ENCODE peak calls at places on chromosomes 3 and 15, in six cellular contexts. A is naive thymus-derived CD4-positive, alpha-beta T cell; H is stomach; B is SJSA1; F is K562; X is CD4-positive, alpha-beta memory T cell. L is an unnamed sample.
A peak's percentile ranks its signal among the peaks of the same experiment; 100 is the strongest.

GRCh38 chr15:40358492-40359353 is 704 bp downstream of the DISP2 start:
- DNase-seq in A (no peak), H (no peak), B (no peak), F (peak; percentile 81), X (no peak), L (peak; percentile 87)

GRCh38 chr3:126312326-126312725 is 44.9 kb downstream of the KLF15 start:
- DNase-seq in A (no peak), H (no peak), B (no peak), F (no peak), X (no peak), L (no peak)

GRCh38 chr3:17233398-17233800 is 348.6 kb downstream of the PLCL2 start:
- DNase-seq in A (peak; percentile 73), H (no peak), B (no peak), F (peak; percentile 50), X (peak; percentile 58), L (peak; percentile 18)

GRCh38 chr3:60575726-60576272 is 675.5 kb downstream of the FHIT start:
- DNase-seq in A (no peak), H (no peak), B (no peak), F (no peak), X (no peak), L (no peak)

GRCh38 chr15:68775671-68776476 is 44.8 kb downstream of the ANP32A start:
- DNase-seq in A (no peak), H (peak; percentile 37), B (peak; percentile 34), F (no peak), X (no peak), L (no peak)

GRCh38 chr3:169604568-169604967 is 58.9 kb downstream of the MECOM start:
- DNase-seq in A (no peak), H (no peak), B (no peak), F (no peak), X (no peak), L (no peak)

GRCh38 chr3:179750720-179751328 is 98.0 kb downstream of the USP13 start:
- DNase-seq in A (no peak), H (no peak), B (no peak), F (no peak), X (no peak), L (no peak)

GRCh38 chr3:140913728-140914127 is 27.9 kb upstream of the SLC25A36 start:
- DNase-seq in A (no peak), H (no peak), B (no peak), F (no peak), X (no peak), L (no peak)

GRCh38 chr3:120503727-120504616 is 53.2 kb upstream of the FSTL1 start:
- DNase-seq in A (no peak), H (no peak), B (no peak), F (no peak), X (no peak), L (peak; percentile 38)

GRCh38 chr15:62119224-62119925 is 45.7 kb downstream of the C2CD4B start:
- DNase-seq in A (no peak), H (no peak), B (peak; percentile 66), F (no peak), X (no peak), L (no peak)

GRCh38 chr15:99481831-99482230 is 84.0 kb upstream of the MEF2A start:
- DNase-seq in A (no peak), H (no peak), B (no peak), F (no peak), X (no peak), L (no peak)

GRCh38 chr3:86929046-86929445 is 61.9 kb downstream of the VGLL3 start:
- DNase-seq in A (no peak), H (no peak), B (no peak), F (no peak), X (no peak), L (no peak)

GRCh38 chr15:33852570-33852969 is 115.7 kb upstream of the CHRM5 start:
- DNase-seq in A (no peak), H (no peak), B (peak; percentile 72), F (no peak), X (no peak), L (no peak)

GRCh38 chr15:101641894-101642293 is 10.3 kb downstream of the TM2D3 start:
- DNase-seq in A (peak; percentile 37), H (no peak), B (no peak), F (no peak), X (peak; percentile 54), L (no peak)
- H3K36me3 ChIP-seq in A (peaks cover 20% of the 10 kb centered on the region), H (peaks cover 35% of the 10 kb centered on the region), B (peaks cover 72% of the 10 kb centered on the region), F (peaks cover 69% of the 10 kb centered on the region), X (peaks cover 50% of the 10 kb centered on the region), L (peaks cover 11% of the 10 kb centered on the region)

GRCh38 chr15:48607846-48608245 is 37.7 kb downstream of the FBN1 start:
- DNase-seq in A (no peak), H (no peak), B (no peak), F (no peak), X (no peak), L (no peak)
- H3K36me3 ChIP-seq in A (no peaks in the 10 kb centered on the region), H (no peaks in the 10 kb centered on the region), B (peaks cover 83% of the 10 kb centered on the region), F (no peaks in the 10 kb centered on the region), X (no peaks in the 10 kb centered on the region), L (no peaks in the 10 kb centered on the region)

DNA sequence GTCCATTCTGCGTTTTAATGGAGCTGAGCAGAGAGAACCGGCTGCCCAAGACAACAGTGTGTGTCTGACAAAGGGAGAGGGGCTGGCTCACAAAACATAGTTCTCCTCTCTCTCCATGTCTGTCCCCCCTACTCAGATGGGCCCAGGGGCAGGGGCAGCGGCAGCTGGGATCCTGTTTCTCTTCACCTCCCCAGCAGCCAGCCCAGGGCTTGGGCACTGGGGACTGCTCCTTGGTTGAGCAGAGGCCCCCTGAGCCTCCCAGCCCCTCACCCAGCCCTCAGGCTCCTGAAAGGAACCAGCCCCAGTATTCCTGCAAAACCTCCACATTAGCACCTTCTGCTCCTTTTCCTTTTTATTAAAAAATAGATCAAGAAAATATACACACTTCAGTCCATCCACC is 17.8 kb downstream of the TPRA1 start:
- DNase-seq in A (no peak), H (no peak), B (no peak), F (no peak), X (no peak), L (no peak)
- H3K36me3 ChIP-seq in A (no peaks in the 10 kb centered on the region), H (peaks cover 25% of the 10 kb centered on the region), B (peaks cover 67% of the 10 kb centered on the region), F (peaks cover 26% of the 10 kb centered on the region), X (peaks cover 4% of the 10 kb centered on the region), L (peaks cover 17% of the 10 kb centered on the region)

DNA sequence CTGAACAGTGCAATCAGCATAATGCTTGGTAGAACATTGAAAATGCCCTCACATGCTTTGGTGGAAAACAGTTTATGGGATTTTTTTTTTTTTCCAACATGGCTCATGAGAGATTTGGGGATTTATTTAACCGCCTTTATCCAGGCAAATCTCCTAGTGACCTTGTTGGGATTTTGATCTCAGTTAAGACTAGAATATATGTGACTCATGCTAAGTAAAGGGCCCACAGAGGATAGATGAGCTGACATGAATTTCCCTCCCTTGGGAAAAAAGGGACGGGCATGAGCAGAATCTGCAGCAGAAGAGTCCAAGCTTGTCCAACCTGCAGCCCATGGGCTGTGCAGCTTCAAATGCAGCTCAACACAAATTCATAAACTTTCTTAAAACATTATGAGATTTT is 18.6 kb downstream of the LRTM1 start:
- DNase-seq in A (no peak), H (no peak), B (no peak), F (no peak), X (no peak), L (no peak)
- H3K36me3 ChIP-seq in A (no peaks in the 10 kb centered on the region), H (no peaks in the 10 kb centered on the region), B (no peaks in the 10 kb centered on the region), F (no peaks in the 10 kb centered on the region), X (no peaks in the 10 kb centered on the region), L (peaks cover 1% of the 10 kb centered on the region)

DNA sequence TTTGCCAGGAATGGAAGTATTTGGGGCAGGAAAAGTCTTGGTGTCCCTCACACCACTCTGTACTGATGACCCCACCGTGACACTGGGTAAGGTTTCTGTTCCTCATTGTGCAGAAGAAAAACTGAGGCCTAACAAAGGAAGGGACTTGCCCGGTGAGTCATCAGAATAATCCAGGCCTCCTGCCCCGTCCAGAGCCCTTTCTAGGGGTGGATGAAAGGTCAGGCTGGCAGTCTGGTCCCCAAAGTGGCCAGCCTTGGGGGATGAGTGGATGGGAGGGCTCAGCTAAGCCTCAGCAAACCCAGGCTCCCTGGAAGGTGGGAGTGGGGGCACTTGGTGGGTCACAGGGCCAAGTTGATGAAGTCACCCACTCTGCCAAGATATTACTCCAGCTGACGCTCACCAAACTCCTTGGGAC is 2.3 kb upstream of the DNAH1 start:
- DNase-seq in A (no peak), H (no peak), B (peak; percentile 69), F (no peak), X (no peak), L (no peak)
- H3K36me3 ChIP-seq in A (no peaks in the 10 kb centered on the region), H (no peaks in the 10 kb centered on the region), B (no peaks in the 10 kb centered on the region), F (no peaks in the 10 kb centered on the region), X (no peaks in the 10 kb centered on the region), L (no peaks in the 10 kb centered on the region)

DNA sequence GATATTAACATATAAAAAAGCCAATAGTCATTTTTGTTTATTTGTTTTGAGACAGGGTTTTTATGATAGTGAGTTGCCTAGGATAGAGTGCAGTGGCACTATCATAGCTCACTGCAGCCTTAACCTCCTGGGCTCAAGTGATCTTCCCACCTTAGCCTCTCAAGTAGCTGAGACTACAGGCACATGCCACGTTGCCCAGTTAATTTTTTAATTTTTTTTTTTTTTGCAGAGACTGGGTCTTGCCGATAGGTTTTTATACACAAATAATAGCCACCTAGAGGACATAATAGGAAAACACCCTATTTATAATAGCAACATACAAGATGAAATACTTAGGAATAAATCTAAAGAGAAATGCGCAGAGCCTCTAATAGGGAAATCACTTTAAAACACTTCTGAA is 13.3 kb downstream of the EIF3J start:
- DNase-seq in A (peak; percentile 29), H (no peak), B (no peak), F (no peak), X (peak; percentile 30), L (no peak)
- H3K36me3 ChIP-seq in A (peaks cover 10% of the 10 kb centered on the region), H (peaks cover 21% of the 10 kb centered on the region), B (peaks cover 66% of the 10 kb centered on the region), F (peaks cover 81% of the 10 kb centered on the region), X (peaks cover 26% of the 10 kb centered on the region), L (peaks cover 6% of the 10 kb centered on the region)

GRCh38 chr15:64673866-64674265 is 101.5 kb downstream of the RBPMS2 start:
- DNase-seq in A (no peak), H (no peak), B (no peak), F (no peak), X (no peak), L (no peak)
- H3K36me3 ChIP-seq in A (peaks cover 14% of the 10 kb centered on the region), H (peaks cover 24% of the 10 kb centered on the region), B (peaks cover 40% of the 10 kb centered on the region), F (peaks cover 57% of the 10 kb centered on the region), X (peaks cover 20% of the 10 kb centered on the region), L (peaks cover 10% of the 10 kb centered on the region)

GRCh38 chr3:14156843-14157561 is 21.4 kb downstream of the XPC start:
- DNase-seq in A (no peak), H (no peak), B (no peak), F (no peak), X (no peak), L (no peak)
- H3K36me3 ChIP-seq in A (peaks cover 43% of the 10 kb centered on the region), H (peaks cover 55% of the 10 kb centered on the region), B (peaks cover 83% of the 10 kb centered on the region), F (peaks cover 90% of the 10 kb centered on the region), X (peaks cover 82% of the 10 kb centered on the region), L (peaks cover 28% of the 10 kb centered on the region)

DNA sequence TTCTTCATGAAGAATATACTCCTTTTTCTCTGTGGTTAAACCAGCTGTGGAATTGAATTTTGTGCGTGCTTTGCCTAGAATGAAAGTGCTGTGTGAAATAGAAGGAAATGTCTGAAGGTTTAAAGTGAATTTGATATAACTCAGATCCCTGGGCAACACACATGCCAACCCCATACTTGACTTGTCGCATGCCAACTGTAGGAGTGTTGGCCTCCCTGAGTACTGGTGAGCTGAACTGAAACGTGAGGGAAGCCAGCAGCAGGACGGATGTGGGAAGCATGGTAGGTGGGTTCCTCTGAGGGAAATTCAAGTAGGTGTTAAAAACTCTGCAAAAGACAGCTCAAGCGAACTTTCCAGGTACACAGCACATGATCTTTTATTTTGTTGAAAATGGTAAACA is 14.7 kb downstream of the FAN1 start:
- DNase-seq in A (no peak), H (no peak), B (no peak), F (no peak), X (no peak), L (no peak)
- H3K36me3 ChIP-seq in A (no peaks in the 10 kb centered on the region), H (peaks cover 28% of the 10 kb centered on the region), B (peaks cover 83% of the 10 kb centered on the region), F (peaks cover 74% of the 10 kb centered on the region), X (peaks cover 49% of the 10 kb centered on the region), L (peaks cover 7% of the 10 kb centered on the region)

GRCh38 chr3:52697622-52697946 is 8.0 kb downstream of the GLT8D1 start:
- DNase-seq in A (no peak), H (no peak), B (no peak), F (no peak), X (no peak), L (no peak)
- H3K36me3 ChIP-seq in A (peaks cover 21% of the 10 kb centered on the region), H (peaks cover 48% of the 10 kb centered on the region), B (peaks cover 55% of the 10 kb centered on the region), F (peaks cover 58% of the 10 kb centered on the region), X (peaks cover 55% of the 10 kb centered on the region), L (peaks cover 34% of the 10 kb centered on the region)